ENCODE peak calls at places on chromosome 9, in eight cellular contexts. T is left lung, I is astrocyte, W is AG10803, O is BJ, S is brain microvascular endothelial cell, P is GM23338, A is fibroblast of the aortic adventitia. C is an unnamed sample.

GRCh38 chr9:133103183-133103986 is 17.7 kb downstream of the RALGDS start:
- DNase-seq in W (peak; percentile 30), P (peak; percentile 60), T (peak; percentile 93), S (no peak), I (no peak), O (no peak), A (no peak), C (peak; percentile 35)

GRCh38 chr9:137270929-137271695 is 6.4 kb upstream of the TOR4A start:
- DNase-seq in A (no peak), I (no peak), W (no peak), O (no peak), P (no peak), T (peak; percentile 41), S (no peak), C (no peak)

GRCh38 chr9:113558632-113559502 is 95.3 kb downstream of the RGS3 start:
- DNase-seq in I (peak; percentile 67), O (no peak), S (peak; percentile 67), P (no peak), A (peak; percentile 91), T (no peak), W (peak; percentile 69), C (peak; percentile 96)

GRCh38 chr9:92964981-92965758 is 17.8 kb downstream of the FGD3 start:
- DNase-seq in S (no peak), T (peak; percentile 92), A (no peak), P (no peak), I (no peak), W (no peak), O (no peak), C (no peak)

GRCh38 chr9:121587863-121588262 is 63.6 kb upstream of the DAB2IP start:
- DNase-seq in A (no peak), W (no peak), P (no peak), I (no peak), S (no peak), T (no peak), O (no peak), C (no peak)

GRCh38 chr9:114163517-114163924 is 8.2 kb downstream of the COL27A1 start:
- DNase-seq in W (peak; percentile 61), T (no peak), A (peak; percentile 40), O (no peak), P (peak; percentile 79), S (no peak), I (peak; percentile 67), C (peak; percentile 57)

GRCh38 chr9:109536859-109537258 is 38.8 kb upstream of the PTPN3 start:
- DNase-seq in I (no peak), P (no peak), A (no peak), T (no peak), S (no peak), O (no peak), W (no peak), C (no peak)

GRCh38 chr9:134965421-134965820 is 47.7 kb upstream of the FCN1 start:
- DNase-seq in S (no peak), A (no peak), W (no peak), O (no peak), I (no peak), T (peak; percentile 30), P (no peak), C (no peak)

GRCh38 chr9:91843623-91844111 is 106.4 kb downstream of the ROR2 start:
- DNase-seq in I (no peak), P (peak; percentile 34), O (no peak), A (peak; percentile 60), S (no peak), W (peak; percentile 36), T (no peak), C (peak; percentile 79)
- H3K4me3 ChIP-seq in I (no peak overlapping the region), P (no peak overlapping the region), O (no peak overlapping the region), A (no peak overlapping the region), S (no peak overlapping the region), W (no peak overlapping the region), T (no peak overlapping the region), C (no peak overlapping the region)

DNA sequence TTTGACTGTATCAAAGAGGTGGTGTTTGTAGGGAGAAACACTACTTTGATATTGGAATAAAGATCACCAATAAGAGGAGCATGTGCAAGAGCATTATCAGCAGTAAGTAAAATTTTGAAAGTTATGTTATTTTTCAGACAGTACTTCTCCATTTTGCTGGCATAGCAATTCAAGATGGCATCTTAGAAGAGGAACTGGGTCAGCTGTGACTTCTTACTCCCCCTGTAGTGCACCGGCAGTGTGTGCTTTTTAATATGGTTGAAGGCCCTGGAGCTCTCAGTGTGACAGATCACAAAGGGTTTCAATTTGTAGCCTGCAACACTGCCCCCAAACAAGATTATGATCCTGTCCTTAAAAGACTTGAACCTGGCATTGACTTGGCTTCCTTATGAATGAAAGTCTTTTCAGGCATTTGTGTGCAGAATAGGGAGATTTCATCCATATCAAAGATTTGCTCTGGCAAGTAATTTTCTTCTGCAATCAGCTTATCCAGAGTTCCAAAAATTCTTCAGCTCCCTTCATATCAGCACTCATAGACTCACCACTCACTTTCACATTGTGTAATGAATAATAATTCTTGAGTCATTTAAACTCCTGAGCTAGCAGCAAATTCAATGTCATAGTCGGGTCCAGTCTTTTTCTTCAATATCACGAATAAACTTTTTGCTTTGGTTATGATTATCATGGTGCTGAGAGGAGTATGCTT is 105.7 kb upstream of the MAMDC2 start:
- DNase-seq in P (no peak), W (no peak), T (no peak), O (no peak), A (peak; percentile 65), I (no peak), S (no peak), C (no peak)
- TF ChIP-seq CTCF in P (no peak), W (no peak), T (no peak), O (no peak), A (no peak), I (no peak), S (no peak), C (no peak)

DNA sequence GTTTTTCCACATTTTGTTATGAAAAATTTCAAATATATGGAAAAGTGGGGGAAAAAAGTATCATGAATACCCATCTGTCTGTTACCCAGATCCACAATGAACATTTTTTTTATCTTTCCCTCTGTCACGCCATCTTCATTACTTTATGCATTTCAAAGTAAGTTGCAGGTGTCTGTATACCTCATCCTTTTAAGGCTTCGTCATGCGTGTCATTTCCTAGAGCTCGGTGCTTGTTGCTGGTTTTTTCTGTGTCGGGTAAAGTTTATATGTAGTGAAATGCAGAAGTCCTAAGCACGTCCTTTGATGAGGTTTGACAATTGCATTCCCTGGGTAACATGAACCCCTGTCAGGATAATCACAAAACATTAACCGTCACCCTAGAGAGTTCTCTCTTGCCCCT is 52.1 kb downstream of the DAPK1 start:
- DNase-seq in O (no peak), A (no peak), I (no peak), W (no peak), P (no peak), S (no peak), T (no peak), C (no peak)
- H3K4me3 ChIP-seq in O (no peak overlapping the region), A (no peak overlapping the region), I (no peak overlapping the region), W (no peak overlapping the region), P (no peak overlapping the region), S (no peak overlapping the region), T (no peak overlapping the region), C (no peak overlapping the region)

DNA sequence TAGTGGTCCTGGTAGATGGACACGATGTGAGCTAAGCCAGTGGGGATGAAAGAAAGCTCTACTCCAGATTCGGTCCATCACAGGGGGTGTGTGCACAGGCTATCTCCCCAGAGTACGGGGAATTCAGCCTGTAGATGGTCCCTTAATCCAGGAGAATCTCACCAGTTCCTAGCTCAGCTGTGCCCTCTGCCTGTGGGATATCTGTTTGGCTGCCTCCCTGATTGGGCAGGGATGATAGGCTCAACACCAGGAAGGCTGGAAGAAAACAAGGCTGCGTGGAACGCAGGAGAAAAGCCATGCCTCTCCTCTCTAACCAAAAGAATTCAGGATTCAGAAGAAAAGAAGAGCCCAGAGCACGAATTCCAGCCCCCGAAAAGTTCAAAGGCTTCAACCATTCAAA is 40.9 kb downstream of the VLDLR start:
- DNase-seq in O (no peak), W (no peak), A (no peak), T (no peak), S (no peak), I (no peak), P (peak; percentile 62), C (no peak)
- TF ChIP-seq CTCF in O (no peak), W (peak; percentile 31), A (no peak), T (no peak), S (peak; percentile 54), I (no peak), P (peak; percentile 79), C (peak; percentile 17)